ENCODE peak calls at places on chromosomes 11 and 22, in six cellular contexts. One of them, this sample, is unnamed.

GRCh38 chr22:37741312-37741795 is 44.5 kb downstream of the TRIOBP start:
- DNase-seq in A549: peak
- DNase-seq in effector memory CD4-positive, alpha-beta T cell: no peak
- DNase-seq in CD8-positive, alpha-beta T cell: no peak
- DNase-seq in right lobe of liver: peak
- DNase-seq in pancreas: no peak
- DNase-seq in this sample: peak

GRCh38 chr11:33920838-33921613 is 29.1 kb upstream of the LMO2 start:
- DNase-seq in right lobe of liver: no peak
- DNase-seq in effector memory CD4-positive, alpha-beta T cell: no peak
- DNase-seq in CD8-positive, alpha-beta T cell: no peak
- DNase-seq in A549: no peak
- DNase-seq in pancreas: no peak
- DNase-seq in this sample: no peak

GRCh38 chr11:65416341-65417185 is 6.0 kb upstream of the NEAT1 start:
- DNase-seq in CD8-positive, alpha-beta T cell: peak
- DNase-seq in A549: peak
- DNase-seq in pancreas: peak
- DNase-seq in effector memory CD4-positive, alpha-beta T cell: peak
- DNase-seq in right lobe of liver: peak
- DNase-seq in this sample: no peak

GRCh38 chr22:22931557-22932270 is 44.1 kb downstream of the IGLL5 start:
- DNase-seq in effector memory CD4-positive, alpha-beta T cell: no peak
- DNase-seq in A549: no peak
- DNase-seq in right lobe of liver: no peak
- DNase-seq in CD8-positive, alpha-beta T cell: no peak
- DNase-seq in pancreas: no peak
- DNase-seq in this sample: no peak

GRCh38 chr22:18033204-18033998 is 9.0 kb upstream of the MICAL3 start:
- DNase-seq in right lobe of liver: no peak
- DNase-seq in A549: no peak
- DNase-seq in pancreas: no peak
- DNase-seq in CD8-positive, alpha-beta T cell: no peak
- DNase-seq in effector memory CD4-positive, alpha-beta T cell: no peak
- DNase-seq in this sample: no peak

GRCh38 chr11:119024430-119025098 is 6.0 kb downstream of the TRAPPC4 start:
- DNase-seq in right lobe of liver: peak
- DNase-seq in effector memory CD4-positive, alpha-beta T cell: no peak
- DNase-seq in A549: no peak
- DNase-seq in pancreas: no peak
- DNase-seq in CD8-positive, alpha-beta T cell: no peak
- DNase-seq in this sample: no peak

GRCh38 chr22:36027960-36028645 is 521 bp downstream of the RBFOX2 start:
- DNase-seq in A549: peak
- DNase-seq in right lobe of liver: peak
- DNase-seq in pancreas: no peak
- DNase-seq in effector memory CD4-positive, alpha-beta T cell: no peak
- DNase-seq in CD8-positive, alpha-beta T cell: no peak
- DNase-seq in this sample: no peak

GRCh38 chr11:134003792-134004405 is 47.1 kb upstream of the IGSF9B start:
- DNase-seq in right lobe of liver: no peak
- DNase-seq in A549: no peak
- DNase-seq in CD8-positive, alpha-beta T cell: no peak
- DNase-seq in effector memory CD4-positive, alpha-beta T cell: no peak
- DNase-seq in pancreas: no peak
- DNase-seq in this sample: no peak

GRCh38 chr22:44172370-44173108 is 8.2 kb upstream of the PARVG start:
- DNase-seq in right lobe of liver: no peak
- DNase-seq in pancreas: no peak
- DNase-seq in CD8-positive, alpha-beta T cell: no peak
- DNase-seq in A549: no peak
- DNase-seq in effector memory CD4-positive, alpha-beta T cell: no peak
- DNase-seq in this sample: no peak

GRCh38 chr22:20204821-20205220 is 54.0 kb upstream of the CCDC188 start:
- DNase-seq in right lobe of liver: no peak
- DNase-seq in CD8-positive, alpha-beta T cell: no peak
- DNase-seq in pancreas: no peak
- DNase-seq in A549: no peak
- DNase-seq in effector memory CD4-positive, alpha-beta T cell: no peak
- DNase-seq in this sample: no peak

GRCh38 chr22:30887861-30888260 is 80.7 kb downstream of the MORC2 start:
- DNase-seq in effector memory CD4-positive, alpha-beta T cell: no peak
- DNase-seq in right lobe of liver: peak
- DNase-seq in pancreas: peak
- DNase-seq in CD8-positive, alpha-beta T cell: no peak
- DNase-seq in A549: no peak
- DNase-seq in this sample: no peak

GRCh38 chr11:28140689-28141455 is 32.7 kb downstream of the METTL15 start:
- DNase-seq in pancreas: no peak
- DNase-seq in A549: no peak
- DNase-seq in effector memory CD4-positive, alpha-beta T cell: no peak
- DNase-seq in CD8-positive, alpha-beta T cell: no peak
- DNase-seq in right lobe of liver: no peak
- DNase-seq in this sample: peak
- H3K27ac ChIP-seq in pancreas: no peak
- H3K27ac ChIP-seq in A549: no peak
- H3K27ac ChIP-seq in effector memory CD4-positive, alpha-beta T cell: no peak
- H3K27ac ChIP-seq in CD8-positive, alpha-beta T cell: no peak
- H3K27ac ChIP-seq in right lobe of liver: no peak
- H3K27ac ChIP-seq in this sample: peak

GRCh38 chr11:43987384-43988039 is 45.1 kb downstream of the C11orf96 start:
- DNase-seq in pancreas: peak
- DNase-seq in right lobe of liver: peak
- DNase-seq in CD8-positive, alpha-beta T cell: no peak
- DNase-seq in effector memory CD4-positive, alpha-beta T cell: no peak
- DNase-seq in A549: no peak
- DNase-seq in this sample: no peak

GRCh38 chr11:43985386-43985752 is 42.9 kb downstream of the C11orf96 start:
- DNase-seq in effector memory CD4-positive, alpha-beta T cell: no peak
- DNase-seq in CD8-positive, alpha-beta T cell: no peak
- DNase-seq in A549: no peak
- DNase-seq in right lobe of liver: no peak
- DNase-seq in pancreas: no peak
- DNase-seq in this sample: no peak

GRCh38 chr11:43988040-43988793 is 45.8 kb downstream of the C11orf96 start:
- DNase-seq in A549: no peak
- DNase-seq in effector memory CD4-positive, alpha-beta T cell: no peak
- DNase-seq in CD8-positive, alpha-beta T cell: no peak
- DNase-seq in pancreas: no peak
- DNase-seq in right lobe of liver: no peak
- DNase-seq in this sample: no peak

GRCh38 chr11:43986327-43986726 is 43.9 kb downstream of the C11orf96 start:
- DNase-seq in effector memory CD4-positive, alpha-beta T cell: no peak
- DNase-seq in CD8-positive, alpha-beta T cell: no peak
- DNase-seq in right lobe of liver: no peak
- DNase-seq in pancreas: no peak
- DNase-seq in A549: no peak
- DNase-seq in this sample: no peak

GRCh38 chr11:43986881-43987280 is 44.4 kb downstream of the C11orf96 start:
- DNase-seq in right lobe of liver: peak
- DNase-seq in effector memory CD4-positive, alpha-beta T cell: no peak
- DNase-seq in A549: no peak
- DNase-seq in CD8-positive, alpha-beta T cell: no peak
- DNase-seq in pancreas: no peak
- DNase-seq in this sample: no peak
- H3K27ac ChIP-seq in right lobe of liver: peak
- H3K27ac ChIP-seq in effector memory CD4-positive, alpha-beta T cell: no peak
- H3K27ac ChIP-seq in A549: no peak
- H3K27ac ChIP-seq in CD8-positive, alpha-beta T cell: no peak
- H3K27ac ChIP-seq in pancreas: no peak
- H3K27ac ChIP-seq in this sample: no peak

GRCh38 chr11:130421199-130421585 is 7.2 kb downstream of the ADAMTS8 start:
- DNase-seq in CD8-positive, alpha-beta T cell: no peak
- DNase-seq in pancreas: no peak
- DNase-seq in A549: no peak
- DNase-seq in right lobe of liver: no peak
- DNase-seq in effector memory CD4-positive, alpha-beta T cell: no peak
- DNase-seq in this sample: no peak
- H3K27ac ChIP-seq in CD8-positive, alpha-beta T cell: no peak
- H3K27ac ChIP-seq in pancreas: no peak
- H3K27ac ChIP-seq in A549: no peak
- H3K27ac ChIP-seq in right lobe of liver: no peak
- H3K27ac ChIP-seq in effector memory CD4-positive, alpha-beta T cell: no peak
- H3K27ac ChIP-seq in this sample: no peak

DNA sequence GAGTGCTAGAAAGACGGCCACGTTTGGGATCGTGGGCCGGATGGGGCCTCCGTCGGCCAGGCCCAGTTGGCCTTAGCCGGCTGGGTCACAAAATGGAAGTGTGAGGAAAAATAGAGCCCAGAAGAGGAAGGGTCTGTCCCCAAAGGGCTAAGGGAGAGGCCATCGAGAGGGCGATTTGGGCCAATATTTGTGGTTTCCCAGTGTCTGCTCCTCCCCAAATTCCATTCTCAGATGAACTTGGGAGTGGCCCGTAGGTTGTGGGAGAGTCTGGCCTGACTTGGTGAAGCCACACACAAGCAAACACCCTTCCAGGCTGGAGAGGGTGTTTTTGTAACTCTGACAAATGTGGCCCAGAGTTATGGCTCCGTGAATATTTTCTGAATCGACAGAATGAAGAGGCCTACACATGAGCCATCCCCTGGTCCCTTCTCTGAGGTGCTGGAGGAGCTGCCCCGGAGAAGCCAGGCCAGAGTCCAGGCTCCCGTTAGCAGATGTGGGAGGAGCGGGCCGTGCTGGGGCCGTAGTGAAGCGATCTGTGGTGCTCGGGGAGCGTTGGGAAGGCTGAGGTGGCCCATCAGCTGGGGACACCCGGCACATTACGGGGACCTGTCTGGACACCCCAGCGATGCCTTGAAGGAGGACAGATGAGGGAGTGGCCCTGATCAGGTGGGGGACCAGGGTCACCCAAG is 73.5 kb upstream of the PPARA start:
- DNase-seq in CD8-positive, alpha-beta T cell: no peak
- DNase-seq in effector memory CD4-positive, alpha-beta T cell: no peak
- DNase-seq in right lobe of liver: peak
- DNase-seq in pancreas: peak
- DNase-seq in A549: no peak
- DNase-seq in this sample: no peak
- H3K27ac ChIP-seq in CD8-positive, alpha-beta T cell: no peak
- H3K27ac ChIP-seq in effector memory CD4-positive, alpha-beta T cell: no peak
- H3K27ac ChIP-seq in right lobe of liver: peak
- H3K27ac ChIP-seq in pancreas: peak
- H3K27ac ChIP-seq in A549: peak
- H3K27ac ChIP-seq in this sample: peak

DNA sequence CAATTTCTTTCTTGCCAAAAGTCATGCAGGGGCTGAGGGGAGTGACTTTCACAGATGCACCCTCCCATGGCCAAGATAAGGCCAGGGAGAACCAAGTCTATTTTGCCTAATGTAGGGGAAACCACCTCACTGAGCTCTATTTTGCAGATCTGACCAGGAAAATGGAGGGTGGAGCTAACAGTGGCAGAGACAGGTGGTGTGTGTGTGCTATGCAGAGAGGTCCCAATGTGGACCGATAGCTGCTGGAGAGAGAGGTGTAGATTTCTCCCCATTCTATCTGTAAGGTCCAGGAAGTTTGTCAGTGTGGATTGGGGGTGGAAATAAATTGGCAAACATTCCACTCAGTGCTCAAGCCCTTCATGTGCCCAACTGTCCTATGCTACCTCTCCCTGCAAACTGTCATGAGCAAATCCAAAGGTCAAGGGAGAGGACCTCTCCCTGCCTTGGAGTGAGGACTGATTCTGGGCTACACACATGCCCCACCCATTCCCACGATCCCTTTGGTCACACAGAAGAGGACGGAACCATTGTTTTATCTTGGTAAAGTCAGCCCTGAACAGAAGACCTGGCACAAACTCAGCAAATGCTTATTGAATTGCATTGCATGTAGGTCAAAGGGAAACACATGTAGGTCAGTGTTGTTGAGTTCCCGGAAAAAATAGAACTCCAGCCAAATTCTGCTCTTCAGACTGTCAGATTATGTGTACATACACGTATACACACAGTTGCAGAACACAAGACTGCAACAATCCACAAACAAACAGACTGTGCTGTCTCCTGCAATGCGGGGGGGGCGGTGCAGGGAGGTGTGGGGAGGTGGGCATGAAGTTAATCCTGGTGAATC is 65.9 kb downstream of the C11orf58 start:
- DNase-seq in A549: no peak
- DNase-seq in CD8-positive, alpha-beta T cell: no peak
- DNase-seq in right lobe of liver: peak
- DNase-seq in effector memory CD4-positive, alpha-beta T cell: no peak
- DNase-seq in pancreas: peak
- DNase-seq in this sample: no peak
- H3K27ac ChIP-seq in A549: no peak
- H3K27ac ChIP-seq in CD8-positive, alpha-beta T cell: no peak
- H3K27ac ChIP-seq in right lobe of liver: no peak
- H3K27ac ChIP-seq in effector memory CD4-positive, alpha-beta T cell: no peak
- H3K27ac ChIP-seq in pancreas: no peak
- H3K27ac ChIP-seq in this sample: no peak

GRCh38 chr22:50722716-50723428 is 15.1 kb upstream of the ACR start:
- DNase-seq in A549: no peak
- DNase-seq in CD8-positive, alpha-beta T cell: no peak
- DNase-seq in pancreas: no peak
- DNase-seq in effector memory CD4-positive, alpha-beta T cell: no peak
- DNase-seq in right lobe of liver: no peak
- DNase-seq in this sample: no peak

GRCh38 chr22:50726643-50727340 is 11.2 kb upstream of the ACR start:
- DNase-seq in pancreas: peak
- DNase-seq in CD8-positive, alpha-beta T cell: no peak
- DNase-seq in A549: no peak
- DNase-seq in effector memory CD4-positive, alpha-beta T cell: no peak
- DNase-seq in right lobe of liver: peak
- DNase-seq in this sample: no peak

GRCh38 chr22:50725597-50725996 is 12.4 kb upstream of the ACR start:
- DNase-seq in right lobe of liver: no peak
- DNase-seq in CD8-positive, alpha-beta T cell: no peak
- DNase-seq in A549: no peak
- DNase-seq in pancreas: no peak
- DNase-seq in effector memory CD4-positive, alpha-beta T cell: no peak
- DNase-seq in this sample: no peak

GRCh38 chr22:50723991-50724390 is 14.0 kb upstream of the ACR start:
- DNase-seq in A549: no peak
- DNase-seq in effector memory CD4-positive, alpha-beta T cell: no peak
- DNase-seq in CD8-positive, alpha-beta T cell: no peak
- DNase-seq in right lobe of liver: no peak
- DNase-seq in pancreas: no peak
- DNase-seq in this sample: no peak

DNA sequence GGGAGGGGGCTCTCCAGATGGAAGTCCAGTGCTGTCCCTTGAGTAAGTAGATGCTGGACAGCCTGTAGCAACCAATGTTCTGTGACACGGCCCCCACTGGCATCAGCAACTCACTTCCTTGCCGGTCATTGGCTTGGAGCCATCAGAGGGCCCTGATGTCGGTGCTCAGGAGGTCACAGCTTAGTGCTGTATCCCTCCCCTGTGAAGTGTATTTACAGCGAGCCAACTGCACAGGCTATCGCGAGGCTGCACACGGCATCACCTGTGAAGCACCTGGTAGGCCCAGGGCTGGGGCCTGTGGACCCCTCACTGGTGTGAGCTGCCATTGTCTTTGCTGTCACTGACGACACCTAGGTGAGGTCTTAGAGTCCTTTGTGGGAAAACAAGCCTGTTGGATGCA is 13.4 kb upstream of the ACR start:
- DNase-seq in CD8-positive, alpha-beta T cell: no peak
- DNase-seq in pancreas: no peak
- DNase-seq in A549: no peak
- DNase-seq in effector memory CD4-positive, alpha-beta T cell: no peak
- DNase-seq in right lobe of liver: no peak
- DNase-seq in this sample: no peak
- H3K27ac ChIP-seq in CD8-positive, alpha-beta T cell: no peak
- H3K27ac ChIP-seq in pancreas: no peak
- H3K27ac ChIP-seq in A549: no peak
- H3K27ac ChIP-seq in effector memory CD4-positive, alpha-beta T cell: no peak
- H3K27ac ChIP-seq in right lobe of liver: no peak
- H3K27ac ChIP-seq in this sample: no peak

This sample was measured in epithelial cell of prostate.